ENCODE peak calls at places on chromosomes 16 and 17, in four cellular contexts. Q is K562, Y is body of pancreas, U is cardiac fibroblast. R is an unnamed sample.

GRCh38 chr16:22373662-22374310 is 633 bp downstream of the CDR2 start:
- DNase-seq in Q (no peak), Y (peak; percentile 75), U (peak; percentile 32), R (no peak)

GRCh38 chr17:28846231-28846630 is 3.6 kb upstream of the FAM222B start:
- DNase-seq in Q (no peak), Y (no peak), U (no peak), R (no peak)

GRCh38 chr16:46974352-46974751 is 878 bp upstream of the DNAJA2 start:
- DNase-seq in Q (peak; percentile 29), Y (no peak), U (no peak), R (no peak)

GRCh38 chr16:70162041-70162451 is 11.5 kb upstream of the CLEC18C start:
- DNase-seq in Q (peak; percentile 17), Y (no peak), U (peak; percentile 33), R (peak; percentile 18)

GRCh38 chr16:81366316-81366932 is 51.7 kb downstream of the GAN start:
- DNase-seq in Q (peak; percentile 58), Y (no peak), U (peak; percentile 71), R (no peak)

GRCh38 chr17:73803867-73804539 is 159.8 kb upstream of the SDK2 start:
- DNase-seq in Q (no peak), Y (no peak), U (no peak), R (no peak)

GRCh38 chr16:68839831-68840230 is 3.5 kb upstream of the TANGO6 start:
- DNase-seq in Q (no peak), Y (no peak), U (no peak), R (no peak)

GRCh38 chr16:18805257-18805773 is 4.0 kb upstream of the ARL6IP1 start:
- DNase-seq in Q (no peak), Y (no peak), U (no peak), R (no peak)

GRCh38 chr16:30697264-30698138 is 1.5 kb upstream of the SRCAP start:
- DNase-seq in Q (peak; percentile 85), Y (no peak), U (peak; percentile 7), R (peak; percentile 86)

GRCh38 chr16:15976929-15977637 is 27.7 kb downstream of the ABCC1 start:
- DNase-seq in Q (no peak), Y (no peak), U (peak; percentile 91), R (no peak)

GRCh38 chr17:35051579-35052239 is 11.8 kb downstream of the RFFL start:
- DNase-seq in Q (no peak), Y (no peak), U (no peak), R (no peak)

GRCh38 chr17:72702998-72703397 is 389.5 kb downstream of the SLC39A11 start:
- DNase-seq in Q (no peak), Y (no peak), U (no peak), R (no peak)

GRCh38 chr16:14071576-14072271 is 605 bp downstream of the MRTFB start:
- DNase-seq in Q (no peak), Y (no peak), U (no peak), R (no peak)

GRCh38 chr16:17223576-17223975 is 247.2 kb downstream of the XYLT1 start:
- DNase-seq in Q (no peak), Y (no peak), U (no peak), R (no peak)

GRCh38 chr16:13756411-13756810 is 163.5 kb upstream of the ERCC4 start:
- DNase-seq in Q (no peak), Y (no peak), U (no peak), R (no peak)

GRCh38 chr17:59839646-59840328 is 53.0 kb downstream of the TUBD1 start:
- DNase-seq in Q (no peak), Y (no peak), U (peak; percentile 66), R (no peak)

GRCh38 chr16:89471225-89471624 is 19.1 kb downstream of the ANKRD11 start:
- DNase-seq in Q (no peak), Y (no peak), U (peak; percentile 77), R (no peak)

GRCh38 chr16:19173059-19173458 is 5.0 kb downstream of the SYT17 start:
- DNase-seq in Q (no peak), Y (no peak), U (no peak), R (no peak)

GRCh38 chr17:29225388-29225787 is 21.3 kb upstream of the CRYBA1 start:
- DNase-seq in Q (no peak), Y (no peak), U (no peak), R (no peak)

GRCh38 chr17:29929006-29929543 is 953 bp downstream of the SSH2 start:
- DNase-seq in Q (peak; percentile 22), Y (peak; percentile 56), U (no peak), R (no peak)

GRCh38 chr17:52395308-52395707 is 236.8 kb upstream of the CA10 start:
- DNase-seq in Q (no peak), Y (no peak), U (no peak), R (no peak)

GRCh38 chr16:50696575-50697420 is 3.4 kb downstream of the NOD2 start:
- DNase-seq in Q (peak; percentile 62), Y (peak; percentile 51), U (peak; percentile 47), R (no peak)

GRCh38 chr16:15988268-15989013 is 39.0 kb downstream of the ABCC1 start:
- DNase-seq in Q (peak; percentile 66), Y (no peak), U (peak; percentile 45), R (no peak)

GRCh38 chr17:1056761-1057160 is 59.8 kb downstream of the TIMM22 start:
- DNase-seq in Q (no peak), Y (no peak), U (no peak), R (no peak)

GRCh38 chr16:64184156-64184555 is 937.7 kb downstream of the CDH11 start:
- DNase-seq in Q (no peak), Y (no peak), U (no peak), R (no peak)

GRCh38 chr17:83145831-83146230 is 66.4 kb downstream of the METRNL start:
- DNase-seq in Q (no peak), Y (no peak), U (no peak), R (no peak)

GRCh38 chr16:5071681-5072333 is at the start of gene ALG1:
- DNase-seq in Q (peak; percentile 97), Y (peak; percentile 92), U (peak; percentile 90), R (peak; percentile 45)

GRCh38 chr17:64146418-64147109 is 16.6 kb upstream of the ERN1 start:
- DNase-seq in Q (no peak), Y (peak; percentile 68), U (peak; percentile 79), R (no peak)

GRCh38 chr16:47719713-47720112 is 258.6 kb downstream of the PHKB start:
- DNase-seq in Q (no peak), Y (no peak), U (no peak), R (no peak)

GRCh38 chr17:58818654-58819053 is 63.0 kb downstream of the PPM1E start:
- DNase-seq in Q (no peak), Y (no peak), U (no peak), R (no peak)

GRCh38 chr17:27989046-27989445 is 53.4 kb upstream of the NLK start:
- DNase-seq in Q (no peak), Y (no peak), U (no peak), R (no peak)

GRCh38 chr17:52159159-52159809 is 770 bp upstream of the CA10 start:
- DNase-seq in Q (no peak), Y (no peak), U (no peak), R (no peak)

GRCh38 chr16:86464044-86464443 is 46.3 kb upstream of the FOXF1 start:
- DNase-seq in Q (no peak), Y (no peak), U (no peak), R (no peak)

GRCh38 chr16:86467490-86467889 is 42.8 kb upstream of the FOXF1 start:
- DNase-seq in Q (no peak), Y (no peak), U (no peak), R (no peak)

GRCh38 chr16:86462334-86463084 is 47.8 kb upstream of the FOXF1 start:
- DNase-seq in Q (no peak), Y (no peak), U (no peak), R (no peak)

GRCh38 chr16:86466695-86467406 is 43.5 kb upstream of the FOXF1 start:
- DNase-seq in Q (no peak), Y (no peak), U (no peak), R (no peak)

GRCh38 chr16:86465434-86465833 is 44.9 kb upstream of the FOXF1 start:
- DNase-seq in Q (no peak), Y (no peak), U (no peak), R (no peak)
- H3K4me3 ChIP-seq in Q (no peak overlapping the region), Y (no peak overlapping the region), U (no peak overlapping the region), R (no peak overlapping the region)

GRCh38 chr17:69173118-69173517 is 31.4 kb upstream of the ABCA6 start:
- DNase-seq in Q (no peak), Y (no peak), U (no peak), R (no peak)
- TF ChIP-seq CTCF in Q (no peak), Y (no peak), U (no peak), R (no peak)

GRCh38 chr16:2267913-2268666 is at the start of gene RNPS1:
- DNase-seq in Q (peak; percentile 97), Y (peak; percentile 96), U (peak; percentile 96), R (peak; percentile 71)
- H3K4me3 ChIP-seq in Q (peak within 1 kb of the TSS; percentile 79), Y (peak within 1 kb of the TSS; percentile 99), U (peak within 1 kb of the TSS; percentile 78), R (peak within 1 kb of the TSS; percentile 85)

GRCh38 chr16:78458588-78458987 is 359.1 kb downstream of the WWOX start:
- DNase-seq in Q (no peak), Y (no peak), U (no peak), R (no peak)
- TF ChIP-seq CTCF in Q (peak; percentile 29), Y (no peak), U (no peak), R (no peak)

GRCh38 chr16:84820305-84820684 is 510 bp downstream of the CRISPLD2 start:
- DNase-seq in Q (no peak), Y (no peak), U (no peak), R (no peak)

GRCh38 chr16:84818133-84818532 is 1.7 kb upstream of the CRISPLD2 start:
- DNase-seq in Q (no peak), Y (no peak), U (no peak), R (no peak)

GRCh38 chr16:84817613-84818012 is 2.2 kb upstream of the CRISPLD2 start:
- DNase-seq in Q (no peak), Y (no peak), U (no peak), R (no peak)

GRCh38 chr16:84819644-84820304 is at the start of gene CRISPLD2:
- DNase-seq in Q (peak; percentile 100), Y (peak; percentile 90), U (peak; percentile 91), R (peak; percentile 56)

DNA sequence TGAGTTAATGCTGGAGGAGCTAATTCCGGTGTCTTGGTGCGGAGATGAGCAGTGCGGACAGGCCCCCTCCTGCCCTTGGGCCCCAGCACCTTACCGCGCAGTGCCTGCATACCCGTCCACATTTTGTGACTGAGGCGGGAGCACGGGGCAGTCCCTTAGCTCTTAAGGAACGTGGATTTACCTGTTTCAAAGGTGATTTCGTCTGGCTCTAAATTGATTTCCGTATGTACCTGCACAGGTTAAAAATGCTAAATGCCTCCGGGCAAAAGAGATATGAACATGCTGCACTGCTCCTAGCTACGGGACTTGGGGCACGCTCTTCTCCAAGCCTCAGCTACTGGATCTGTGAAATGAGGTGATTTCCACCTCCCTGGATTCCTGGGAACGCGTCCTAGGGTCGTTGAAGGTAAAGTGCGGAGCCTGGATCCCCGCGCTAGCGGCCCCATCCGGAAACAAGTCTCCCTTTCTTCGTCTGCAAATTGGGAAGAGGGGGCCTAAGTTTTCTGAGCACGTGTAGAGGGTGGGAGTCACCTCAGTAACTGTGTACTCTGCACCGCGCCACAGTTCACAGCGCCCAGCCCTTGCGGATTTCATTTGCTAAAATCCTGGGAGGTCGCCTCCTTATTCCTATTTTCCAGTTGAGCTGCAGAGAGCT is 669 bp upstream of the CRISPLD2 start:
- DNase-seq in Q (no peak), Y (no peak), U (no peak), R (no peak)
- H3K4me3 ChIP-seq in Q (peak overlapping the region; percentile 24), Y (no peak overlapping the region), U (peak overlapping the region; percentile 22), R (peak overlapping the region; percentile 36)

GRCh38 chr17:57662644-57663308 is 82.3 kb downstream of the CCDC182 start:
- DNase-seq in Q (peak; percentile 99), Y (peak; percentile 94), U (peak; percentile 98), R (peak; percentile 93)
- TF ChIP-seq CTCF in Q (no peak), Y (no peak), U (no peak), R (no peak)